ENCODE peak calls at places on chromosomes 6 and 20, in four cellular contexts. R is SK-N-SH, N is GM12878, T is H1. M is an unnamed sample.

GRCh38 chr6:43070028-43070632 is 6.0 kb upstream of the PTK7 start:
- DNase-seq in R (peak; percentile 80), N (no peak), T (no peak), M (peak; percentile 83)

GRCh38 chr6:92446052-92446451 is 973.3 kb downstream of the EPHA7 start:
- DNase-seq in N (no peak), T (no peak), R (no peak), M (peak; percentile 3)

GRCh38 chr20:37856932-37857660 is 45.8 kb upstream of the VSTM2L start:
- DNase-seq in T (no peak), R (no peak), N (no peak), M (no peak)

GRCh38 chr6:143405381-143406154 is 44.9 kb downstream of the ADAT2 start:
- DNase-seq in N (no peak), T (no peak), R (no peak), M (no peak)

GRCh38 chr6:158787395-158787794 is 31.8 kb downstream of the EZR start:
- DNase-seq in R (no peak), N (no peak), T (no peak), M (no peak)

GRCh38 chr6:157216570-157216969 is 106.7 kb downstream of the TMEM242 start:
- DNase-seq in T (no peak), N (no peak), R (no peak), M (no peak)

GRCh38 chr6:36118550-36119107 is 11.7 kb upstream of the MAPK13 start:
- DNase-seq in N (no peak), T (no peak), R (no peak), M (peak; percentile 31)

GRCh38 chr6:96212076-96212475 is 196.3 kb downstream of the FUT9 start:
- DNase-seq in N (no peak), R (no peak), T (no peak), M (no peak)

GRCh38 chr20:33604991-33605370 is 57.1 kb upstream of the C20orf144 start:
- DNase-seq in N (no peak), T (no peak), R (no peak), M (no peak)

GRCh38 chr6:160398674-160399271 is 50.6 kb downstream of the SLC22A3 start:
- DNase-seq in R (no peak), N (peak; percentile 24), T (no peak), M (no peak)

GRCh38 chr20:32775240-32775991 is 13.2 kb downstream of the DNMT3B start:
- DNase-seq in T (no peak), N (no peak), R (no peak), M (no peak)

GRCh38 chr6:120005292-120005976 is 655.9 kb upstream of the MAN1A1 start:
- DNase-seq in N (no peak), R (peak; percentile 25), T (no peak), M (peak; percentile 92)
- TF ChIP-seq TCF12 in N (no peak), R (no peak), T (no peak), M (no peak)

DNA sequence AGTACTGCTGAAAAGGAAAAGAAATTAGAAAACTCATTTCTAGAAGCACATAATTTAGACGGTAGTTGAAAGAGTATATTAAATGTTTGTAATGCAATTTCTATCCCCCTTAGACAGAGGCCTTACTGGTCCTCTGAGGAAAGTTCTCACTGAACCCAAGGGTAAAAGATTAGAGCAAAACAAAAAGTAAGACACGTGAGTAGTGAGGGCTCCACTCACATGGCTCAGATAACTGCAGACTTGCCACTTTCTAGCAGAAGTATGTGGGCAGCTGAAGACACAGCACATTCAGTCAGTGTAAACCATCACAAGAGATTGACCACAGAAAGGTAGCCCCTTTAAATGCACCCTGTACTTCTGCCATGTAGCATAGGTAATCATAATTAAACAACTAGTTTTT is 193.8 kb downstream of the BTBD9 start:
- DNase-seq in T (no peak), R (no peak), N (no peak), M (no peak)
- TF ChIP-seq TCF12 in T (no peak), R (no peak), N (no peak), M (no peak)

GRCh38 chr6:2950713-2951112 is 20.7 kb downstream of the SERPINB6 start:
- DNase-seq in T (no peak), R (no peak), N (no peak), M (no peak)
- TF ChIP-seq TCF12 in T (no peak), R (no peak), N (no peak), M (no peak)

GRCh38 chr6:37524025-37524647 is 24.4 kb upstream of the CCDC167 start:
- DNase-seq in R (no peak), N (no peak), T (no peak), M (no peak)

GRCh38 chr6:37523412-37523811 is 23.7 kb upstream of the CCDC167 start:
- DNase-seq in R (no peak), T (no peak), N (no peak), M (no peak)

GRCh38 chr6:37522836-37523235 is 23.1 kb upstream of the CCDC167 start:
- DNase-seq in T (no peak), N (no peak), R (no peak), M (no peak)

GRCh38 chr6:37524919-37525318 is 25.2 kb upstream of the CCDC167 start:
- DNase-seq in T (no peak), R (no peak), N (no peak), M (no peak)

GRCh38 chr6:37525460-37526357 is 26.0 kb upstream of the CCDC167 start:
- DNase-seq in N (no peak), T (no peak), R (peak; percentile 60), M (no peak)
- TF ChIP-seq TCF12 in N (no peak), T (no peak), R (no peak), M (no peak)

DNA sequence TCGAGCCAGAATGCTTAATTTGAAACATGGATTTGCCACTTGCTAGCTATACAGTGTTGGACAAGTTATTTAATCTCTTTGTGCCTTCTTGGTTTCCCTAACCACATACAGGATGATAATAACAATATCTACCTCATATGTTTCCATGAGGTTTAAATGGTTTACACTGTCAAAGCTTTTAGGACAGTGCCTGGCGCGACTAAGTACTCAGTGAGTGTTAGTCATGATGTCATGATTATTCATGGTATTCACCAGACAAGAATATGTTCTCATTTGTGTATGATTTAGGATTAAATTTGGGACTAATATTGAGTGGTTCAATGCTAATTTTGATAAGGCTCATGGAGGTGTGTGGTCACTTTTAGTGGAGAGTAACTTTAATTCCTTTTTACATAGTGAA is 167.4 kb downstream of the EYA4 start:
- DNase-seq in R (no peak), N (no peak), T (no peak), M (no peak)
- TF ChIP-seq TCF12 in R (no peak), N (no peak), T (no peak), M (no peak)

GRCh38 chr20:39571171-39571570 is 609.0 kb downstream of the DHX35 start:
- DNase-seq in N (no peak), R (no peak), T (no peak), M (no peak)

GRCh38 chr20:39574061-39574460 is 611.9 kb downstream of the DHX35 start:
- DNase-seq in R (no peak), N (no peak), T (no peak), M (no peak)

GRCh38 chr20:39581034-39581433 is 618.9 kb downstream of the DHX35 start:
- DNase-seq in R (no peak), N (no peak), T (no peak), M (no peak)

DNA sequence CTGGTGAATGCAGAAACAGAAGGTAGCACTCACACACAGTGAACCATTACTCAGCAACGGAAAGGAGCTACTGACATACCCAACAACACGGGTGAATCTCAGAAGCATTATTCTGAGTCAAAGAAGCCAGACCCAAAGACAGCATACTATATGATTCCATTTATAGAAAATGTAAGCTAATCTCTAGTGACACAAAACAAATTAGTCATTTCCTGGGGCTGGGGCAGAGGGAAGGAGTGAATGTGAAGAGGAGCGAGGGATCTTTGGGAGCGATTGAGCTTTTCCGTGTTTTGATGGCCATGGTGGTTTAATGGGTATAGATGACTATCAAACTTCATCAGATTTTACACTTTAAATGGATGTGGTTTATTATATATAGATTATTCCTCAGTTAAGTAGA is 614.6 kb downstream of the DHX35 start:
- DNase-seq in N (no peak), T (no peak), R (no peak), M (no peak)
- TF ChIP-seq TCF12 in N (no peak), T (no peak), R (no peak), M (no peak)

GRCh38 chr20:47220161-47220582 is 136.3 kb downstream of the ZMYND8 start:
- DNase-seq in N (no peak), T (no peak), R (peak; percentile 61), M (peak; percentile 61)
- TF ChIP-seq TCF12 in N (no peak), T (no peak), R (no peak), M (no peak)

GRCh38 chr6:151763938-151764680 is 43.4 kb upstream of the ESR1 start:
- DNase-seq in T (peak; percentile 83), N (no peak), R (peak; percentile 67), M (peak; percentile 46)

GRCh38 chr6:151762817-151763216 is 44.7 kb upstream of the ESR1 start:
- DNase-seq in T (no peak), N (no peak), R (no peak), M (no peak)

GRCh38 chr6:151760486-151760885 is 47.0 kb upstream of the ESR1 start:
- DNase-seq in N (no peak), T (no peak), R (no peak), M (no peak)

GRCh38 chr6:151763303-151763702 is 44.2 kb upstream of the ESR1 start:
- DNase-seq in T (no peak), N (no peak), R (peak; percentile 6), M (peak; percentile 15)

GRCh38 chr6:151765444-151765886 is 42.0 kb upstream of the ESR1 start:
- DNase-seq in N (no peak), R (peak; percentile 61), T (no peak), M (peak; percentile 79)
- TF ChIP-seq TCF12 in N (no peak), R (peak; percentile 33), T (no peak), M (no peak)

M was measured in HepG2.